ENCODE peak calls at places on chromosomes 12 and 14, in six cellular contexts. One of them, this sample, is unnamed.

GRCh38 chr14:68789002-68789797 is 3.7 kb downstream of the ZFP36L1 start:
- DNase-seq in naive thymus-derived CD4-positive, alpha-beta T cell: peak; percentile 85
- DNase-seq in stimulated activated CD8-positive, alpha-beta memory T cell treated with anti-CD3 and anti-CD28 coated beads, Interleukin-4, amount 100 ng/mL, for 24 hours: peak; percentile 77
- DNase-seq in right cardiac atrium: peak; percentile 95
- DNase-seq in HT-29: peak; percentile 72
- DNase-seq in fibroblast of lung: peak; percentile 81
- DNase-seq in this sample: peak; percentile 88

GRCh38 chr12:69056743-69057515 is 124.0 kb upstream of the CPM start:
- DNase-seq in naive thymus-derived CD4-positive, alpha-beta T cell: no peak
- DNase-seq in stimulated activated CD8-positive, alpha-beta memory T cell treated with anti-CD3 and anti-CD28 coated beads, Interleukin-4, amount 100 ng/mL, for 24 hours: no peak
- DNase-seq in right cardiac atrium: no peak
- DNase-seq in HT-29: no peak
- DNase-seq in fibroblast of lung: peak; percentile 78
- DNase-seq in this sample: no peak

GRCh38 chr12:79055926-79056674 is 191.5 kb downstream of the SYT1 start:
- DNase-seq in naive thymus-derived CD4-positive, alpha-beta T cell: no peak
- DNase-seq in stimulated activated CD8-positive, alpha-beta memory T cell treated with anti-CD3 and anti-CD28 coated beads, Interleukin-4, amount 100 ng/mL, for 24 hours: no peak
- DNase-seq in right cardiac atrium: no peak
- DNase-seq in HT-29: peak; percentile 30
- DNase-seq in fibroblast of lung: peak; percentile 63
- DNase-seq in this sample: no peak

GRCh38 chr12:20950248-20950647 is 139.7 kb downstream of the SLCO1B3 start:
- DNase-seq in naive thymus-derived CD4-positive, alpha-beta T cell: no peak
- DNase-seq in stimulated activated CD8-positive, alpha-beta memory T cell treated with anti-CD3 and anti-CD28 coated beads, Interleukin-4, amount 100 ng/mL, for 24 hours: no peak
- DNase-seq in right cardiac atrium: no peak
- DNase-seq in HT-29: peak; percentile 56
- DNase-seq in fibroblast of lung: no peak
- DNase-seq in this sample: no peak

GRCh38 chr12:123270380-123271181 is 1.1 kb downstream of the CDK2AP1 start:
- DNase-seq in naive thymus-derived CD4-positive, alpha-beta T cell: peak; percentile 10
- DNase-seq in stimulated activated CD8-positive, alpha-beta memory T cell treated with anti-CD3 and anti-CD28 coated beads, Interleukin-4, amount 100 ng/mL, for 24 hours: no peak
- DNase-seq in right cardiac atrium: peak; percentile 77
- DNase-seq in HT-29: peak; percentile 14
- DNase-seq in fibroblast of lung: peak; percentile 32
- DNase-seq in this sample: peak; percentile 33

GRCh38 chr14:88706425-88706824 is 86.3 kb downstream of the EML5 start:
- DNase-seq in naive thymus-derived CD4-positive, alpha-beta T cell: no peak
- DNase-seq in stimulated activated CD8-positive, alpha-beta memory T cell treated with anti-CD3 and anti-CD28 coated beads, Interleukin-4, amount 100 ng/mL, for 24 hours: no peak
- DNase-seq in right cardiac atrium: no peak
- DNase-seq in HT-29: no peak
- DNase-seq in fibroblast of lung: no peak
- DNase-seq in this sample: no peak

GRCh38 chr12:42091769-42092168 is 52.9 kb downstream of the GXYLT1 start:
- DNase-seq in naive thymus-derived CD4-positive, alpha-beta T cell: no peak
- DNase-seq in stimulated activated CD8-positive, alpha-beta memory T cell treated with anti-CD3 and anti-CD28 coated beads, Interleukin-4, amount 100 ng/mL, for 24 hours: no peak
- DNase-seq in right cardiac atrium: no peak
- DNase-seq in HT-29: no peak
- DNase-seq in fibroblast of lung: no peak
- DNase-seq in this sample: no peak

GRCh38 chr12:117967043-117967442 is 1.7 kb downstream of the KSR2 start:
- DNase-seq in naive thymus-derived CD4-positive, alpha-beta T cell: no peak
- DNase-seq in stimulated activated CD8-positive, alpha-beta memory T cell treated with anti-CD3 and anti-CD28 coated beads, Interleukin-4, amount 100 ng/mL, for 24 hours: no peak
- DNase-seq in right cardiac atrium: no peak
- DNase-seq in HT-29: no peak
- DNase-seq in fibroblast of lung: no peak
- DNase-seq in this sample: no peak

GRCh38 chr12:57852195-57852594 is 5.7 kb upstream of the CTDSP2 start:
- DNase-seq in naive thymus-derived CD4-positive, alpha-beta T cell: no peak
- DNase-seq in stimulated activated CD8-positive, alpha-beta memory T cell treated with anti-CD3 and anti-CD28 coated beads, Interleukin-4, amount 100 ng/mL, for 24 hours: no peak
- DNase-seq in right cardiac atrium: peak; percentile 76
- DNase-seq in HT-29: no peak
- DNase-seq in fibroblast of lung: no peak
- DNase-seq in this sample: peak; percentile 84

GRCh38 chr12:104182144-104182543 is 33.4 kb upstream of the TXNRD1 start:
- DNase-seq in naive thymus-derived CD4-positive, alpha-beta T cell: no peak
- DNase-seq in stimulated activated CD8-positive, alpha-beta memory T cell treated with anti-CD3 and anti-CD28 coated beads, Interleukin-4, amount 100 ng/mL, for 24 hours: no peak
- DNase-seq in right cardiac atrium: peak; percentile 91
- DNase-seq in HT-29: no peak
- DNase-seq in fibroblast of lung: peak; percentile 98
- DNase-seq in this sample: peak; percentile 86

GRCh38 chr12:123973552-123974341 is 732 bp downstream of the ZNF664 start:
- DNase-seq in naive thymus-derived CD4-positive, alpha-beta T cell: peak; percentile 33
- DNase-seq in stimulated activated CD8-positive, alpha-beta memory T cell treated with anti-CD3 and anti-CD28 coated beads, Interleukin-4, amount 100 ng/mL, for 24 hours: peak; percentile 4
- DNase-seq in right cardiac atrium: peak; percentile 81
- DNase-seq in HT-29: peak; percentile 58
- DNase-seq in fibroblast of lung: no peak
- DNase-seq in this sample: peak; percentile 72

GRCh38 chr14:70156602-70157001 is 32.1 kb downstream of the SLC8A3 start:
- DNase-seq in naive thymus-derived CD4-positive, alpha-beta T cell: no peak
- DNase-seq in stimulated activated CD8-positive, alpha-beta memory T cell treated with anti-CD3 and anti-CD28 coated beads, Interleukin-4, amount 100 ng/mL, for 24 hours: no peak
- DNase-seq in right cardiac atrium: no peak
- DNase-seq in HT-29: no peak
- DNase-seq in fibroblast of lung: no peak
- DNase-seq in this sample: peak; percentile 81

GRCh38 chr14:54333511-54333910 is 63.3 kb upstream of the CDKN3 start:
- DNase-seq in naive thymus-derived CD4-positive, alpha-beta T cell: no peak
- DNase-seq in stimulated activated CD8-positive, alpha-beta memory T cell treated with anti-CD3 and anti-CD28 coated beads, Interleukin-4, amount 100 ng/mL, for 24 hours: no peak
- DNase-seq in right cardiac atrium: no peak
- DNase-seq in HT-29: peak; percentile 67
- DNase-seq in fibroblast of lung: no peak
- DNase-seq in this sample: no peak

GRCh38 chr12:617304-617915 is 45.8 kb downstream of the NINJ2 start:
- DNase-seq in naive thymus-derived CD4-positive, alpha-beta T cell: no peak
- DNase-seq in stimulated activated CD8-positive, alpha-beta memory T cell treated with anti-CD3 and anti-CD28 coated beads, Interleukin-4, amount 100 ng/mL, for 24 hours: no peak
- DNase-seq in right cardiac atrium: peak; percentile 85
- DNase-seq in HT-29: no peak
- DNase-seq in fibroblast of lung: peak; percentile 62
- DNase-seq in this sample: peak; percentile 83

GRCh38 chr12:21337959-21338704 is 3.4 kb upstream of the SLCO1A2 start:
- DNase-seq in naive thymus-derived CD4-positive, alpha-beta T cell: no peak
- DNase-seq in stimulated activated CD8-positive, alpha-beta memory T cell treated with anti-CD3 and anti-CD28 coated beads, Interleukin-4, amount 100 ng/mL, for 24 hours: no peak
- DNase-seq in right cardiac atrium: no peak
- DNase-seq in HT-29: no peak
- DNase-seq in fibroblast of lung: no peak
- DNase-seq in this sample: no peak

GRCh38 chr12:121323908-121324307 is 27.4 kb upstream of the CAMKK2 start:
- DNase-seq in naive thymus-derived CD4-positive, alpha-beta T cell: no peak
- DNase-seq in stimulated activated CD8-positive, alpha-beta memory T cell treated with anti-CD3 and anti-CD28 coated beads, Interleukin-4, amount 100 ng/mL, for 24 hours: no peak
- DNase-seq in right cardiac atrium: no peak
- DNase-seq in HT-29: no peak
- DNase-seq in fibroblast of lung: no peak
- DNase-seq in this sample: no peak

GRCh38 chr12:131867891-131868675 is 26.3 kb upstream of the ULK1 start:
- DNase-seq in naive thymus-derived CD4-positive, alpha-beta T cell: no peak
- DNase-seq in stimulated activated CD8-positive, alpha-beta memory T cell treated with anti-CD3 and anti-CD28 coated beads, Interleukin-4, amount 100 ng/mL, for 24 hours: no peak
- DNase-seq in right cardiac atrium: no peak
- DNase-seq in HT-29: no peak
- DNase-seq in fibroblast of lung: no peak
- DNase-seq in this sample: no peak

GRCh38 chr12:66662729-66663128 is 16.1 kb downstream of the GRIP1 start:
- DNase-seq in naive thymus-derived CD4-positive, alpha-beta T cell: no peak
- DNase-seq in stimulated activated CD8-positive, alpha-beta memory T cell treated with anti-CD3 and anti-CD28 coated beads, Interleukin-4, amount 100 ng/mL, for 24 hours: no peak
- DNase-seq in right cardiac atrium: no peak
- DNase-seq in HT-29: no peak
- DNase-seq in fibroblast of lung: peak; percentile 55
- DNase-seq in this sample: no peak

GRCh38 chr12:124744659-124745467 is 118.8 kb downstream of the SCARB1 start:
- DNase-seq in naive thymus-derived CD4-positive, alpha-beta T cell: no peak
- DNase-seq in stimulated activated CD8-positive, alpha-beta memory T cell treated with anti-CD3 and anti-CD28 coated beads, Interleukin-4, amount 100 ng/mL, for 24 hours: no peak
- DNase-seq in right cardiac atrium: no peak
- DNase-seq in HT-29: peak; percentile 57
- DNase-seq in fibroblast of lung: no peak
- DNase-seq in this sample: peak; percentile 67

GRCh38 chr14:104844306-104845032 is 20.6 kb upstream of the CEP170B start:
- DNase-seq in naive thymus-derived CD4-positive, alpha-beta T cell: no peak
- DNase-seq in stimulated activated CD8-positive, alpha-beta memory T cell treated with anti-CD3 and anti-CD28 coated beads, Interleukin-4, amount 100 ng/mL, for 24 hours: no peak
- DNase-seq in right cardiac atrium: peak; percentile 32
- DNase-seq in HT-29: no peak
- DNase-seq in fibroblast of lung: no peak
- DNase-seq in this sample: no peak

GRCh38 chr12:51593539-51593938 is 2.5 kb downstream of the SCN8A start:
- DNase-seq in naive thymus-derived CD4-positive, alpha-beta T cell: peak; percentile 31
- DNase-seq in stimulated activated CD8-positive, alpha-beta memory T cell treated with anti-CD3 and anti-CD28 coated beads, Interleukin-4, amount 100 ng/mL, for 24 hours: no peak
- DNase-seq in right cardiac atrium: peak; percentile 39
- DNase-seq in HT-29: peak; percentile 14
- DNase-seq in fibroblast of lung: peak; percentile 74
- DNase-seq in this sample: no peak

GRCh38 chr14:87888136-87888999 is 104.6 kb downstream of the GALC start:
- DNase-seq in naive thymus-derived CD4-positive, alpha-beta T cell: no peak
- DNase-seq in stimulated activated CD8-positive, alpha-beta memory T cell treated with anti-CD3 and anti-CD28 coated beads, Interleukin-4, amount 100 ng/mL, for 24 hours: no peak
- DNase-seq in right cardiac atrium: peak; percentile 77
- DNase-seq in HT-29: peak; percentile 1
- DNase-seq in fibroblast of lung: peak; percentile 5
- DNase-seq in this sample: no peak

GRCh38 chr12:3604750-3605638 is 114.0 kb downstream of the PRMT8 start:
- DNase-seq in naive thymus-derived CD4-positive, alpha-beta T cell: no peak
- DNase-seq in stimulated activated CD8-positive, alpha-beta memory T cell treated with anti-CD3 and anti-CD28 coated beads, Interleukin-4, amount 100 ng/mL, for 24 hours: no peak
- DNase-seq in right cardiac atrium: peak; percentile 88
- DNase-seq in HT-29: peak; percentile 37
- DNase-seq in fibroblast of lung: no peak
- DNase-seq in this sample: peak; percentile 68

GRCh38 chr12:9389796-9390195 is 181.6 kb upstream of the PZP start:
- DNase-seq in naive thymus-derived CD4-positive, alpha-beta T cell: no peak
- DNase-seq in stimulated activated CD8-positive, alpha-beta memory T cell treated with anti-CD3 and anti-CD28 coated beads, Interleukin-4, amount 100 ng/mL, for 24 hours: no peak
- DNase-seq in right cardiac atrium: no peak
- DNase-seq in HT-29: no peak
- DNase-seq in fibroblast of lung: no peak
- DNase-seq in this sample: no peak

GRCh38 chr12:1630827-1631591 is 2.0 kb downstream of the WNT5B start:
- DNase-seq in naive thymus-derived CD4-positive, alpha-beta T cell: no peak
- DNase-seq in stimulated activated CD8-positive, alpha-beta memory T cell treated with anti-CD3 and anti-CD28 coated beads, Interleukin-4, amount 100 ng/mL, for 24 hours: no peak
- DNase-seq in right cardiac atrium: peak; percentile 64
- DNase-seq in HT-29: no peak
- DNase-seq in fibroblast of lung: peak; percentile 47
- DNase-seq in this sample: peak; percentile 50

GRCh38 chr12:124172646-124173045 is 122.2 kb upstream of the RFLNA start:
- DNase-seq in naive thymus-derived CD4-positive, alpha-beta T cell: no peak
- DNase-seq in stimulated activated CD8-positive, alpha-beta memory T cell treated with anti-CD3 and anti-CD28 coated beads, Interleukin-4, amount 100 ng/mL, for 24 hours: no peak
- DNase-seq in right cardiac atrium: no peak
- DNase-seq in HT-29: no peak
- DNase-seq in fibroblast of lung: no peak
- DNase-seq in this sample: no peak

GRCh38 chr12:43835656-43836454 is at the start of gene TMEM117:
- DNase-seq in naive thymus-derived CD4-positive, alpha-beta T cell: peak; percentile 73
- DNase-seq in stimulated activated CD8-positive, alpha-beta memory T cell treated with anti-CD3 and anti-CD28 coated beads, Interleukin-4, amount 100 ng/mL, for 24 hours: peak; percentile 33
- DNase-seq in right cardiac atrium: peak; percentile 94
- DNase-seq in HT-29: peak; percentile 59
- DNase-seq in fibroblast of lung: peak; percentile 52
- DNase-seq in this sample: peak; percentile 89

GRCh38 chr14:92954933-92955332 is 32.0 kb downstream of the CHGA start:
- DNase-seq in naive thymus-derived CD4-positive, alpha-beta T cell: no peak
- DNase-seq in stimulated activated CD8-positive, alpha-beta memory T cell treated with anti-CD3 and anti-CD28 coated beads, Interleukin-4, amount 100 ng/mL, for 24 hours: no peak
- DNase-seq in right cardiac atrium: peak; percentile 16
- DNase-seq in HT-29: no peak
- DNase-seq in fibroblast of lung: no peak
- DNase-seq in this sample: no peak

GRCh38 chr12:54438506-54438905 is 19.4 kb upstream of the ITGA5 start:
- DNase-seq in naive thymus-derived CD4-positive, alpha-beta T cell: no peak
- DNase-seq in stimulated activated CD8-positive, alpha-beta memory T cell treated with anti-CD3 and anti-CD28 coated beads, Interleukin-4, amount 100 ng/mL, for 24 hours: no peak
- DNase-seq in right cardiac atrium: no peak
- DNase-seq in HT-29: no peak
- DNase-seq in fibroblast of lung: no peak
- DNase-seq in this sample: no peak

This sample was measured in psoas muscle.